ENCODE peak calls at places on chromosomes 11 and 22, in seven cellular contexts. One of them, this sample, is unnamed.

GRCh38 chr11:7555067-7555699 is 41.4 kb downstream of the PPFIBP2 start:
- DNase-seq in fibroblast of pulmonary artery: no peak
- DNase-seq in endothelial cell: no peak
- DNase-seq in astrocyte of the cerebellum: no peak
- DNase-seq in Peyer's patch: no peak
- DNase-seq in CD4-positive, alpha-beta T cell: no peak
- DNase-seq in heart left ventricle: peak
- DNase-seq in this sample: no peak

GRCh38 chr11:64358536-64358906 is 441 bp upstream of the RPS6KA4 start:
- DNase-seq in astrocyte of the cerebellum: no peak
- DNase-seq in Peyer's patch: no peak
- DNase-seq in endothelial cell: no peak
- DNase-seq in heart left ventricle: no peak
- DNase-seq in fibroblast of pulmonary artery: no peak
- DNase-seq in CD4-positive, alpha-beta T cell: no peak
- DNase-seq in this sample: no peak

GRCh38 chr11:128174465-128175101 is 412.8 kb downstream of the ETS1 start:
- DNase-seq in fibroblast of pulmonary artery: peak
- DNase-seq in astrocyte of the cerebellum: peak
- DNase-seq in heart left ventricle: no peak
- DNase-seq in CD4-positive, alpha-beta T cell: no peak
- DNase-seq in Peyer's patch: no peak
- DNase-seq in endothelial cell: peak
- DNase-seq in this sample: no peak

GRCh38 chr22:29062286-29062949 is 787 bp upstream of the C22orf31 start:
- DNase-seq in fibroblast of pulmonary artery: peak
- DNase-seq in heart left ventricle: no peak
- DNase-seq in CD4-positive, alpha-beta T cell: no peak
- DNase-seq in endothelial cell: no peak
- DNase-seq in Peyer's patch: no peak
- DNase-seq in astrocyte of the cerebellum: no peak
- DNase-seq in this sample: no peak

GRCh38 chr11:76794371-76795284 is 11.5 kb downstream of the TSKU start:
- DNase-seq in heart left ventricle: peak
- DNase-seq in astrocyte of the cerebellum: no peak
- DNase-seq in fibroblast of pulmonary artery: no peak
- DNase-seq in Peyer's patch: no peak
- DNase-seq in endothelial cell: no peak
- DNase-seq in CD4-positive, alpha-beta T cell: no peak
- DNase-seq in this sample: no peak

GRCh38 chr11:76752321-76753175 is 30.6 kb upstream of the TSKU start:
- DNase-seq in heart left ventricle: peak
- DNase-seq in CD4-positive, alpha-beta T cell: no peak
- DNase-seq in fibroblast of pulmonary artery: peak
- DNase-seq in astrocyte of the cerebellum: no peak
- DNase-seq in Peyer's patch: no peak
- DNase-seq in endothelial cell: no peak
- DNase-seq in this sample: no peak

GRCh38 chr11:106421673-106422292 is 344.3 kb downstream of the AASDHPPT start:
- DNase-seq in astrocyte of the cerebellum: no peak
- DNase-seq in heart left ventricle: no peak
- DNase-seq in endothelial cell: no peak
- DNase-seq in fibroblast of pulmonary artery: no peak
- DNase-seq in Peyer's patch: no peak
- DNase-seq in CD4-positive, alpha-beta T cell: no peak
- DNase-seq in this sample: no peak

GRCh38 chr22:50665738-50666137 is 6.9 kb upstream of the SHANK3 start:
- DNase-seq in fibroblast of pulmonary artery: no peak
- DNase-seq in Peyer's patch: no peak
- DNase-seq in endothelial cell: no peak
- DNase-seq in astrocyte of the cerebellum: no peak
- DNase-seq in heart left ventricle: no peak
- DNase-seq in CD4-positive, alpha-beta T cell: no peak
- DNase-seq in this sample: no peak

DNA sequence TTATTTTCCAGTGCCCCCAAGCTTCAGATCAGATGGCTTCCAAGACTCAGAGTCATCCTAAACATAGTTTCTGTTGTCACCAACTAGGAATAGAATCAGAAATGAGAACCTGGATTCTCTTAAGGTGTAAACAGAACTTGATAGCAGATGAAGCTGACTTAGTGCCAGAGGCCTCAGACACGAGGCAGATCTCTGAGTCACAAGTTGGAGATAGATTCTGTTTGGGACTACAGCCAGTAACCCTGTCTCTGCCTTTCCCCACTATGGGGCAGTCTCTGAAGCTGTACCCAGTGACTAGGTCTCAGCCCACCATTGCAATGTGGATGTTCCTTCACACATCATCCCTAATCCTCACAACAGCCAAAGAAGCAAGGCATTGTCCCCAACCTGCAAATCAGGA is 25.4 kb downstream of the NEU3 start:
- DNase-seq in heart left ventricle: no peak
- DNase-seq in endothelial cell: no peak
- DNase-seq in fibroblast of pulmonary artery: peak
- DNase-seq in astrocyte of the cerebellum: peak
- DNase-seq in Peyer's patch: no peak
- DNase-seq in CD4-positive, alpha-beta T cell: no peak
- DNase-seq in this sample: no peak
- TF ChIP-seq CTCF in heart left ventricle: no peak
- TF ChIP-seq CTCF in endothelial cell: no peak
- TF ChIP-seq CTCF in fibroblast of pulmonary artery: peak
- TF ChIP-seq CTCF in astrocyte of the cerebellum: no peak
- TF ChIP-seq CTCF in Peyer's patch: no peak
- TF ChIP-seq CTCF in CD4-positive, alpha-beta T cell: no peak
- TF ChIP-seq CTCF in this sample: no peak

GRCh38 chr11:20873054-20873453 is 203.7 kb downstream of the NELL1 start:
- DNase-seq in astrocyte of the cerebellum: no peak
- DNase-seq in endothelial cell: peak
- DNase-seq in fibroblast of pulmonary artery: no peak
- DNase-seq in CD4-positive, alpha-beta T cell: no peak
- DNase-seq in Peyer's patch: no peak
- DNase-seq in heart left ventricle: no peak
- DNase-seq in this sample: peak
- TF ChIP-seq CTCF in astrocyte of the cerebellum: no peak
- TF ChIP-seq CTCF in endothelial cell: peak
- TF ChIP-seq CTCF in fibroblast of pulmonary artery: no peak
- TF ChIP-seq CTCF in CD4-positive, alpha-beta T cell: no peak
- TF ChIP-seq CTCF in Peyer's patch: no peak
- TF ChIP-seq CTCF in heart left ventricle: no peak
- TF ChIP-seq CTCF in this sample: peak

GRCh38 chr11:387193-387793 is 6.7 kb upstream of the PKP3 start:
- DNase-seq in CD4-positive, alpha-beta T cell: no peak
- DNase-seq in heart left ventricle: no peak
- DNase-seq in fibroblast of pulmonary artery: no peak
- DNase-seq in endothelial cell: no peak
- DNase-seq in astrocyte of the cerebellum: no peak
- DNase-seq in Peyer's patch: no peak
- DNase-seq in this sample: no peak
- TF ChIP-seq CTCF in CD4-positive, alpha-beta T cell: no peak
- TF ChIP-seq CTCF in heart left ventricle: no peak
- TF ChIP-seq CTCF in fibroblast of pulmonary artery: peak
- TF ChIP-seq CTCF in endothelial cell: no peak
- TF ChIP-seq CTCF in astrocyte of the cerebellum: no peak
- TF ChIP-seq CTCF in Peyer's patch: no peak
- TF ChIP-seq CTCF in this sample: no peak

GRCh38 chr11:96391698-96392307 is 2.0 kb downstream of the JRKL start:
- DNase-seq in heart left ventricle: no peak
- DNase-seq in astrocyte of the cerebellum: no peak
- DNase-seq in CD4-positive, alpha-beta T cell: no peak
- DNase-seq in Peyer's patch: no peak
- DNase-seq in fibroblast of pulmonary artery: peak
- DNase-seq in endothelial cell: no peak
- DNase-seq in this sample: no peak
- TF ChIP-seq CTCF in heart left ventricle: no peak
- TF ChIP-seq CTCF in astrocyte of the cerebellum: no peak
- TF ChIP-seq CTCF in CD4-positive, alpha-beta T cell: no peak
- TF ChIP-seq CTCF in Peyer's patch: no peak
- TF ChIP-seq CTCF in fibroblast of pulmonary artery: peak
- TF ChIP-seq CTCF in endothelial cell: no peak
- TF ChIP-seq CTCF in this sample: no peak

GRCh38 chr11:119644502-119644901 is 84.5 kb downstream of the NECTIN1 start:
- DNase-seq in CD4-positive, alpha-beta T cell: no peak
- DNase-seq in endothelial cell: no peak
- DNase-seq in fibroblast of pulmonary artery: no peak
- DNase-seq in heart left ventricle: no peak
- DNase-seq in astrocyte of the cerebellum: no peak
- DNase-seq in Peyer's patch: no peak
- DNase-seq in this sample: no peak
- TF ChIP-seq CTCF in CD4-positive, alpha-beta T cell: no peak
- TF ChIP-seq CTCF in endothelial cell: no peak
- TF ChIP-seq CTCF in fibroblast of pulmonary artery: no peak
- TF ChIP-seq CTCF in heart left ventricle: no peak
- TF ChIP-seq CTCF in astrocyte of the cerebellum: no peak
- TF ChIP-seq CTCF in Peyer's patch: no peak
- TF ChIP-seq CTCF in this sample: no peak

GRCh38 chr11:83801799-83802198 is 515.6 kb upstream of the CCDC90B start:
- DNase-seq in Peyer's patch: no peak
- DNase-seq in CD4-positive, alpha-beta T cell: no peak
- DNase-seq in fibroblast of pulmonary artery: no peak
- DNase-seq in endothelial cell: no peak
- DNase-seq in heart left ventricle: no peak
- DNase-seq in astrocyte of the cerebellum: no peak
- DNase-seq in this sample: no peak
- TF ChIP-seq CTCF in Peyer's patch: no peak
- TF ChIP-seq CTCF in CD4-positive, alpha-beta T cell: no peak
- TF ChIP-seq CTCF in fibroblast of pulmonary artery: peak
- TF ChIP-seq CTCF in endothelial cell: no peak
- TF ChIP-seq CTCF in heart left ventricle: no peak
- TF ChIP-seq CTCF in astrocyte of the cerebellum: peak
- TF ChIP-seq CTCF in this sample: peak

GRCh38 chr11:5600374-5600851 is 4.0 kb downstream of the TRIM6 start:
- DNase-seq in CD4-positive, alpha-beta T cell: peak
- DNase-seq in fibroblast of pulmonary artery: peak
- DNase-seq in heart left ventricle: no peak
- DNase-seq in endothelial cell: peak
- DNase-seq in astrocyte of the cerebellum: peak
- DNase-seq in Peyer's patch: peak
- DNase-seq in this sample: peak
- TF ChIP-seq CTCF in CD4-positive, alpha-beta T cell: peak
- TF ChIP-seq CTCF in fibroblast of pulmonary artery: no peak
- TF ChIP-seq CTCF in heart left ventricle: peak
- TF ChIP-seq CTCF in endothelial cell: peak
- TF ChIP-seq CTCF in astrocyte of the cerebellum: peak
- TF ChIP-seq CTCF in Peyer's patch: peak
- TF ChIP-seq CTCF in this sample: peak

GRCh38 chr11:115215694-115216615 is 288.3 kb downstream of the CADM1 start:
- DNase-seq in fibroblast of pulmonary artery: no peak
- DNase-seq in endothelial cell: peak
- DNase-seq in CD4-positive, alpha-beta T cell: no peak
- DNase-seq in astrocyte of the cerebellum: no peak
- DNase-seq in Peyer's patch: no peak
- DNase-seq in heart left ventricle: no peak
- DNase-seq in this sample: no peak
- TF ChIP-seq CTCF in fibroblast of pulmonary artery: no peak
- TF ChIP-seq CTCF in endothelial cell: peak
- TF ChIP-seq CTCF in CD4-positive, alpha-beta T cell: peak
- TF ChIP-seq CTCF in astrocyte of the cerebellum: peak
- TF ChIP-seq CTCF in Peyer's patch: peak
- TF ChIP-seq CTCF in heart left ventricle: no peak
- TF ChIP-seq CTCF in this sample: peak

This sample was measured in neural crest cell.